ENCODE peak calls at places on chromosomes 7 and 10, in four cellular contexts. Z is mesenteric fat pad; Q is sciatic nerve; M is stimulated activated CD8-positive, alpha-beta memory T cell treated with anti-CD3 and anti-CD28 coated beads, Interleukin-15, amount 100 ng/mL, for 4 hours. F is an unnamed sample.

GRCh38 chr7:96337519-96337918 is 15.6 kb upstream of the SLC25A13 start:
- DNase-seq in Z (no peak), Q (no peak), M (no peak), F (no peak)

GRCh38 chr7:79495544-79496272 is 42.2 kb upstream of the MAGI2 start:
- DNase-seq in Z (no peak), Q (no peak), M (no peak), F (no peak)

GRCh38 chr10:27944005-27944404 is 54.9 kb downstream of the ODAD2 start:
- DNase-seq in Z (no peak), Q (no peak), M (no peak), F (no peak)

GRCh38 chr10:89888647-89889046 is 187.3 kb downstream of the KIF20B start:
- DNase-seq in Z (no peak), Q (no peak), M (no peak), F (no peak)

GRCh38 chr7:132290021-132290420 is 286.2 kb downstream of the PLXNA4 start:
- DNase-seq in Z (no peak), Q (no peak), M (no peak), F (no peak)

GRCh38 chr7:94491410-94491809 is 18.2 kb upstream of the CASD1 start:
- DNase-seq in Z (no peak), Q (no peak), M (no peak), F (no peak)

GRCh38 chr10:5812283-5813090 is 747 bp downstream of the GDI2 start:
- DNase-seq in Z (no peak), Q (peak), M (peak), F (peak)

GRCh38 chr10:13816195-13816926 is 229.6 kb downstream of the PRPF18 start:
- DNase-seq in Z (no peak), Q (peak), M (no peak), F (no peak)

GRCh38 chr10:1316806-1317131 is 260.6 kb downstream of the WDR37 start:
- DNase-seq in Z (no peak), Q (no peak), M (no peak), F (no peak)

GRCh38 chr7:127186686-127187085 is 66.1 kb downstream of the GRM8 start:
- DNase-seq in Z (no peak), Q (no peak), M (no peak), F (no peak)

GRCh38 chr7:150964593-150965111 is 13.5 kb downstream of the KCNH2 start:
- DNase-seq in Z (no peak), Q (no peak), M (no peak), F (no peak)

GRCh38 chr7:37141742-37142141 is 306.9 kb downstream of the ELMO1 start:
- DNase-seq in Z (no peak), Q (no peak), M (no peak), F (no peak)

GRCh38 chr7:24700446-24701044 is 56.7 kb downstream of the GSDME start:
- DNase-seq in Z (no peak), Q (no peak), M (no peak), F (peak)

GRCh38 chr10:5751854-5752253 is 61.4 kb downstream of the GDI2 start:
- DNase-seq in Z (no peak), Q (no peak), M (no peak), F (no peak)

GRCh38 chr10:68989317-68989990 is 851 bp downstream of the KIFBP start:
- DNase-seq in Z (no peak), Q (no peak), M (no peak), F (no peak)

GRCh38 chr7:39948375-39948774 is 1.7 kb upstream of the CDK13 start:
- DNase-seq in Z (no peak), Q (no peak), M (no peak), F (peak)

GRCh38 chr10:47088656-47089354 is 177.6 kb downstream of the PTPN20 start:
- DNase-seq in Z (no peak), Q (no peak), M (no peak), F (no peak)

GRCh38 chr7:42833411-42833810 is 78.5 kb downstream of the C7orf25 start:
- DNase-seq in Z (no peak), Q (no peak), M (no peak), F (no peak)

GRCh38 chr7:6273380-6273837 is 985 bp upstream of the CYTH3 start:
- DNase-seq in Z (peak), Q (no peak), M (no peak), F (no peak)

GRCh38 chr10:31707578-31708411 is 220.8 kb downstream of the ARHGAP12 start:
- DNase-seq in Z (no peak), Q (peak), M (no peak), F (no peak)

GRCh38 chr10:3415038-3415736 is 242.6 kb upstream of the PITRM1 start:
- DNase-seq in Z (no peak), Q (peak), M (no peak), F (peak)

GRCh38 chr7:128170461-128170860 is 70.6 kb upstream of the LEP start:
- DNase-seq in Z (peak), Q (no peak), M (no peak), F (no peak)

GRCh38 chr7:140358771-140359095 is 39.6 kb downstream of the SLC37A3 start:
- DNase-seq in Z (no peak), Q (no peak), M (peak), F (peak)

GRCh38 chr7:32119790-32120196 is 49.6 kb upstream of the PDE1C start:
- DNase-seq in Z (no peak), Q (no peak), M (no peak), F (no peak)

GRCh38 chr7:94195201-94195600 is 191.0 kb upstream of the BET1 start:
- DNase-seq in Z (no peak), Q (no peak), M (no peak), F (no peak)

GRCh38 chr10:95706573-95706972 is 12.8 kb upstream of the TCTN3 start:
- DNase-seq in Z (no peak), Q (no peak), M (no peak), F (no peak)

GRCh38 chr7:26532490-26532889 is 240.8 kb downstream of the SNX10 start:
- DNase-seq in Z (no peak), Q (no peak), M (no peak), F (no peak)

GRCh38 chr7:38932509-38933168 is 23.6 kb upstream of the VPS41 start:
- DNase-seq in Z (no peak), Q (peak), M (no peak), F (peak)

GRCh38 chr7:2812119-2812487 is 32.0 kb downstream of the GNA12 start:
- DNase-seq in Z (no peak), Q (no peak), M (no peak), F (no peak)

GRCh38 chr7:152847491-152847890 is 87.9 kb downstream of the ACTR3B start:
- DNase-seq in Z (no peak), Q (no peak), M (no peak), F (no peak)

GRCh38 chr7:33774762-33775523 is 130.4 kb upstream of the BMPER start:
- DNase-seq in Z (no peak), Q (peak), M (no peak), F (no peak)